ENCODE peak calls at places on chromosomes 2 and 18, in six cellular contexts. H is Peyer's patch, V is cardiac fibroblast, D is lung, G is upper lobe of right lung, Q is fibroblast of mammary gland. L is an unnamed sample.
A peak's percentile ranks its signal among the peaks of the same experiment; 100 is the strongest.

GRCh38 chr18:65919018-65919417 is 168.2 kb downstream of the CDH7 start:
- DNase-seq in H (no peak), G (no peak), Q (no peak), D (no peak), V (no peak), L (no peak)

GRCh38 chr18:44654555-44654954 is 26.1 kb upstream of the SETBP1 start:
- DNase-seq in Q (peak; percentile 54), D (no peak), V (peak; percentile 64), G (no peak), H (no peak), L (peak; percentile 68)

GRCh38 chr2:167480232-167480985 is 592.1 kb downstream of the XIRP2 start:
- DNase-seq in H (no peak), V (no peak), D (no peak), G (no peak), Q (no peak), L (no peak)

GRCh38 chr2:174577967-174578589 is 19.5 kb downstream of the WIPF1 start:
- DNase-seq in H (no peak), G (no peak), V (peak; percentile 77), Q (peak; percentile 74), D (no peak), L (no peak)

GRCh38 chr2:86225581-86225980 is 26.3 kb downstream of the MRPL35 start:
- DNase-seq in G (no peak), V (peak; percentile 11), H (peak; percentile 78), D (no peak), Q (no peak), L (no peak)

GRCh38 chr2:109493176-109493935 is 120.4 kb downstream of the SEPTIN10 start:
- DNase-seq in Q (no peak), V (no peak), G (no peak), D (no peak), H (no peak), L (no peak)

GRCh38 chr2:196821195-196821594 is 12.0 kb upstream of the C2orf66 start:
- DNase-seq in H (no peak), Q (peak; percentile 74), G (no peak), D (no peak), V (peak; percentile 29), L (no peak)

GRCh38 chr2:161722547-161723503 is 98.6 kb downstream of the SLC4A10 start:
- DNase-seq in G (peak; percentile 41), D (no peak), Q (no peak), V (no peak), H (no peak), L (no peak)

GRCh38 chr2:237774811-237775553 is 23.6 kb upstream of the RBM44 start:
- DNase-seq in D (peak; percentile 56), G (no peak), H (peak; percentile 78), Q (peak; percentile 58), V (peak; percentile 62), L (no peak)

GRCh38 chr18:505483-506122 is 5.1 kb upstream of the COLEC12 start:
- DNase-seq in Q (no peak), G (no peak), V (no peak), H (no peak), D (no peak), L (no peak)

GRCh38 chr2:98634406-98635092 is 26.2 kb downstream of the UNC50 start:
- DNase-seq in V (no peak), H (no peak), D (no peak), Q (peak; percentile 21), G (no peak), L (no peak)

GRCh38 chr18:10705291-10705690 is 179.5 kb downstream of the NAPG start:
- DNase-seq in H (no peak), Q (no peak), D (no peak), V (no peak), G (no peak), L (no peak)

GRCh38 chr2:48209214-48209885 is 303.1 kb upstream of the FBXO11 start:
- DNase-seq in D (no peak), G (no peak), Q (peak; percentile 70), V (peak; percentile 52), H (no peak), L (no peak)

GRCh38 chr2:26580151-26580550 is 61.0 kb downstream of the CIB4 start:
- DNase-seq in V (no peak), Q (no peak), H (peak; percentile 27), G (peak; percentile 47), D (no peak), L (no peak)

GRCh38 chr2:132538331-132538855 is 121.8 kb downstream of the GPR39 start:
- DNase-seq in Q (no peak), D (no peak), V (no peak), H (no peak), G (no peak), L (no peak)

GRCh38 chr2:75558786-75559428 is 1.8 kb downstream of the EVA1A start:
- DNase-seq in G (no peak), V (peak; percentile 72), Q (peak; percentile 70), H (no peak), D (peak; percentile 28), L (no peak)

GRCh38 chr18:3966985-3967856 is 487.9 kb downstream of the DLGAP1 start:
- DNase-seq in D (no peak), V (peak; percentile 46), H (no peak), Q (peak; percentile 22), G (no peak), L (peak; percentile 33)

GRCh38 chr2:21118302-21118920 is 5.4 kb upstream of the TDRD15 start:
- DNase-seq in Q (peak; percentile 26), V (peak; percentile 27), D (no peak), G (no peak), H (peak; percentile 70), L (no peak)

GRCh38 chr2:56540467-56540866 is 356.7 kb downstream of the CCDC85A start:
- DNase-seq in H (no peak), D (no peak), V (no peak), Q (no peak), G (no peak), L (no peak)

GRCh38 chr18:77087391-77088141 is 45.0 kb downstream of the MBP start:
- DNase-seq in Q (peak; percentile 51), V (peak; percentile 73), H (no peak), D (peak; percentile 61), G (peak; percentile 83), L (no peak)

GRCh38 chr2:86193901-86194567 is 1.2 kb downstream of the IMMT start:
- DNase-seq in G (no peak), V (no peak), D (no peak), H (no peak), Q (no peak), L (no peak)

GRCh38 chr18:12420831-12421421 is 13.2 kb downstream of the PRELID3A start:
- DNase-seq in D (no peak), Q (no peak), V (no peak), H (no peak), G (no peak), L (no peak)

GRCh38 chr18:13726972-13727331 is 479 bp downstream of the RNMT start:
- DNase-seq in D (no peak), H (peak; percentile 67), G (no peak), V (peak; percentile 71), Q (peak; percentile 57), L (no peak)

GRCh38 chr2:64941751-64942150 is 47.4 kb upstream of the SLC1A4 start:
- DNase-seq in Q (no peak), H (no peak), V (no peak), G (no peak), D (no peak), L (no peak)

GRCh38 chr18:75220786-75221355 is 10.3 kb downstream of the TSHZ1 start:
- DNase-seq in G (no peak), V (no peak), H (no peak), Q (no peak), D (no peak), L (no peak)

GRCh38 chr18:48798334-48799197 is 152.2 kb downstream of the SMAD7 start:
- DNase-seq in D (no peak), H (peak; percentile 38), G (peak; percentile 54), Q (no peak), V (no peak), L (no peak)

GRCh38 chr2:230286048-230286447 is 40.9 kb upstream of the SP140L start:
- DNase-seq in Q (no peak), G (no peak), V (no peak), D (no peak), H (no peak), L (no peak)

GRCh38 chr2:26742053-26742770 is 21.9 kb upstream of the SLC35F6 start:
- DNase-seq in G (no peak), D (no peak), V (no peak), Q (no peak), H (no peak), L (no peak)

GRCh38 chr18:73487956-73488355 is 620.2 kb upstream of the NETO1 start:
- DNase-seq in G (no peak), H (no peak), Q (peak; percentile 88), D (no peak), V (no peak), L (peak; percentile 28)

GRCh38 chr2:101518470-101519172 is 43.7 kb upstream of the RFX8 start:
- DNase-seq in V (peak; percentile 75), Q (peak; percentile 70), H (no peak), G (no peak), D (peak; percentile 46), L (no peak)

GRCh38 chr2:30677231-30677630 is 130.0 kb downstream of the CAPN13 start:
- DNase-seq in D (no peak), G (no peak), Q (peak; percentile 28), V (no peak), H (no peak), L (no peak)

DNA sequence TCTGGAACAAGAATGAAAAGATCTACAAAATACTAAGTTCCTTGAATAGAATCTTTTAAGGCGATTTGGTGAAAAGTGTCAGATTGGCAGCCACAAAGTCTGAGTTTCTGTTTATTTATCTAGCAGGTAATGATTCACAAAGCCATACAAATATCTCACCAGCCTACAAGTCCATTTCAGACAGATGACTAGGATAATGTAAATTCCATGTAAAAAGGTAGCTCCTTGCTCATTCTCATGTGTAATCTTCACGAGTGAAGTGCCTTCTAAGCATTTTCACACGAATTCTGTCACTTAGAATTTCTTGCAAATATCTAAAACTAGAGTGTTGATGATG is 221.8 kb upstream of the RBBP8 start:
- DNase-seq in G (no peak), D (no peak), Q (no peak), V (no peak), H (no peak), L (no peak)
- H3K4me3 ChIP-seq in G (peak overlapping the region; percentile 43), D (no peak overlapping the region), Q (no peak overlapping the region), V (peak overlapping the region; percentile 50), H (peak overlapping the region; percentile 27), L (peak overlapping the region; percentile 39)

GRCh38 chr2:38554973-38555595 is 47.6 kb downstream of the HNRNPLL start:
- DNase-seq in V (peak; percentile 35), Q (peak; percentile 36), D (no peak), G (no peak), H (no peak), L (no peak)
- TF ChIP-seq CTCF in V (peak; percentile 51), Q (peak; percentile 53), D (no peak), G (peak; percentile 38), H (peak; percentile 42), L (peak; percentile 57)

GRCh38 chr18:2881490-2882195 is 34.8 kb downstream of the EMILIN2 start:
- DNase-seq in H (peak; percentile 62), Q (peak; percentile 93), G (no peak), D (peak; percentile 33), V (peak; percentile 92), L (peak; percentile 74)
- H3K4me3 ChIP-seq in H (no peak overlapping the region), Q (no peak overlapping the region), G (no peak overlapping the region), D (no peak overlapping the region), V (no peak overlapping the region), L (no peak overlapping the region)

DNA sequence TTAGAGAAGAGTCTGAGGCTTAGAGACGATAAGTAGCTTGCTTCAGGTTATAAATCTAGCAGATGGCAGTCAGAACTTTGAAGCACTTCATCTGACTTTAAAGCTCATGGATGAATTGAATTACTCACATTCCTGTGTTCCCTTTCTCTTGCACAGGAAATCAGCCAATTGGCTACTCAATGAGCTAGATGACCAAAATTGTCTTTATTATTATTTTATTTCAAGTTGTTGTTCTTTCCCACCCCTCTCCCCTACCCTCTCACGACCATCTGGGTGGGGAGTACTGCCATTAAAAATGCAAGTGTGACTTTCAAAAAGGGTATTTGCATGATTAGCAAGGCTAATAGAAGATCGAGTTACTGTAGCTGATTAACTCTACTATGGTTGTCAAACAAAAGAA is 491.1 kb downstream of the NR4A2 start:
- DNase-seq in D (no peak), V (no peak), H (no peak), Q (no peak), G (no peak), L (no peak)
- TF ChIP-seq CTCF in D (no peak), V (no peak), H (no peak), Q (no peak), G (no peak), L (no peak)